ENCODE peak calls at places on chromosomes 3 and 15, in nine cellular contexts. One of them, this sample, is unnamed.

GRCh38 chr3:89613241-89613640 is 505.8 kb downstream of the EPHA3 start:
- DNase-seq in activated CD8-positive, alpha-beta memory T cell treated with anti-CD3 and anti-CD28 coated beads for 48 hours: no peak
- DNase-seq in GM12891: no peak
- DNase-seq in NT2/D1: no peak
- DNase-seq in ovary: no peak
- DNase-seq in pulmonary artery endothelial cell: no peak
- DNase-seq in choroid plexus epithelial cell: no peak
- DNase-seq in fibroblast of pulmonary artery: no peak
- DNase-seq in lung: no peak
- DNase-seq in this sample: no peak

GRCh38 chr15:91348812-91349500 is 248.9 kb downstream of the SV2B start:
- DNase-seq in lung: no peak
- DNase-seq in pulmonary artery endothelial cell: no peak
- DNase-seq in NT2/D1: no peak
- DNase-seq in ovary: no peak
- DNase-seq in choroid plexus epithelial cell: no peak
- DNase-seq in fibroblast of pulmonary artery: no peak
- DNase-seq in activated CD8-positive, alpha-beta memory T cell treated with anti-CD3 and anti-CD28 coated beads for 48 hours: no peak
- DNase-seq in GM12891: no peak
- DNase-seq in this sample: no peak

GRCh38 chr15:81299630-81300273 is 24.2 kb downstream of the STARD5 start:
- DNase-seq in lung: no peak
- DNase-seq in fibroblast of pulmonary artery: no peak
- DNase-seq in NT2/D1: no peak
- DNase-seq in activated CD8-positive, alpha-beta memory T cell treated with anti-CD3 and anti-CD28 coated beads for 48 hours: no peak
- DNase-seq in pulmonary artery endothelial cell: no peak
- DNase-seq in ovary: no peak
- DNase-seq in choroid plexus epithelial cell: no peak
- DNase-seq in GM12891: no peak
- DNase-seq in this sample: no peak

GRCh38 chr15:64558460-64559179 is 98.2 kb downstream of the ZNF609 start:
- DNase-seq in activated CD8-positive, alpha-beta memory T cell treated with anti-CD3 and anti-CD28 coated beads for 48 hours: no peak
- DNase-seq in NT2/D1: no peak
- DNase-seq in ovary: no peak
- DNase-seq in choroid plexus epithelial cell: no peak
- DNase-seq in fibroblast of pulmonary artery: no peak
- DNase-seq in lung: no peak
- DNase-seq in GM12891: no peak
- DNase-seq in pulmonary artery endothelial cell: no peak
- DNase-seq in this sample: no peak

GRCh38 chr15:93037341-93038063 is 51.5 kb downstream of the RGMA start:
- DNase-seq in GM12891: no peak
- DNase-seq in ovary: peak; percentile 73
- DNase-seq in choroid plexus epithelial cell: peak; percentile 65
- DNase-seq in activated CD8-positive, alpha-beta memory T cell treated with anti-CD3 and anti-CD28 coated beads for 48 hours: no peak
- DNase-seq in pulmonary artery endothelial cell: no peak
- DNase-seq in fibroblast of pulmonary artery: peak; percentile 39
- DNase-seq in NT2/D1: no peak
- DNase-seq in lung: no peak
- DNase-seq in this sample: no peak

GRCh38 chr3:132262305-132262704 is 54.9 kb upstream of the ACP3 start:
- DNase-seq in NT2/D1: no peak
- DNase-seq in lung: no peak
- DNase-seq in pulmonary artery endothelial cell: no peak
- DNase-seq in choroid plexus epithelial cell: no peak
- DNase-seq in ovary: no peak
- DNase-seq in GM12891: no peak
- DNase-seq in activated CD8-positive, alpha-beta memory T cell treated with anti-CD3 and anti-CD28 coated beads for 48 hours: no peak
- DNase-seq in fibroblast of pulmonary artery: no peak
- DNase-seq in this sample: no peak

GRCh38 chr15:39969871-39970270 is 36.0 kb downstream of the EIF2AK4 start:
- DNase-seq in pulmonary artery endothelial cell: no peak
- DNase-seq in activated CD8-positive, alpha-beta memory T cell treated with anti-CD3 and anti-CD28 coated beads for 48 hours: no peak
- DNase-seq in GM12891: no peak
- DNase-seq in fibroblast of pulmonary artery: peak; percentile 63
- DNase-seq in choroid plexus epithelial cell: peak; percentile 81
- DNase-seq in ovary: peak; percentile 61
- DNase-seq in NT2/D1: no peak
- DNase-seq in lung: peak; percentile 68
- DNase-seq in this sample: peak; percentile 4

GRCh38 chr15:37298271-37298670 is 197.9 kb upstream of the MEIS2 start:
- DNase-seq in lung: no peak
- DNase-seq in pulmonary artery endothelial cell: no peak
- DNase-seq in GM12891: no peak
- DNase-seq in NT2/D1: no peak
- DNase-seq in ovary: no peak
- DNase-seq in fibroblast of pulmonary artery: no peak
- DNase-seq in activated CD8-positive, alpha-beta memory T cell treated with anti-CD3 and anti-CD28 coated beads for 48 hours: no peak
- DNase-seq in choroid plexus epithelial cell: no peak
- DNase-seq in this sample: no peak

This sample was measured in stimulated activated CD4-positive, alpha-beta T cell treated with anti-CD3 and anti-CD28 coated beads, TNF-alpha, amount 100 ng/mL, for 48 hours.